ENCODE peak calls at places on chromosomes 2 and 18, in ten cellular contexts. One of them, this sample, is unnamed.

GRCh38 chr2:33242845-33243244 is 233.6 kb upstream of the RASGRP3 start:
- DNase-seq in adrenal gland: no peak
- DNase-seq in activated T-helper 1 cell treated with Interleukin-2 at 50 U/mL for 16 hours: no peak
- DNase-seq in GM04504: no peak
- DNase-seq in colonic mucosa: no peak
- DNase-seq in left ventricle myocardium inferior: no peak
- DNase-seq in activated CD4-positive, CD25-positive, alpha-beta regulatory T cell treated with anti-CD3 and anti-CD28 coated beads, Interleukin-2, amount 50 U/mL, for 72 hours: no peak
- DNase-seq in bronchial epithelial cell: peak; percentile 86
- DNase-seq in cardiac muscle cell: peak; percentile 70
- DNase-seq in iris pigment epithelial cell: peak; percentile 86
- DNase-seq in this sample: no peak

GRCh38 chr2:110853516-110853915 is 121.1 kb downstream of the ACOXL start:
- DNase-seq in adrenal gland: no peak
- DNase-seq in activated T-helper 1 cell treated with Interleukin-2 at 50 U/mL for 16 hours: no peak
- DNase-seq in GM04504: no peak
- DNase-seq in colonic mucosa: peak; percentile 57
- DNase-seq in left ventricle myocardium inferior: no peak
- DNase-seq in activated CD4-positive, CD25-positive, alpha-beta regulatory T cell treated with anti-CD3 and anti-CD28 coated beads, Interleukin-2, amount 50 U/mL, for 72 hours: no peak
- DNase-seq in bronchial epithelial cell: peak; percentile 42
- DNase-seq in cardiac muscle cell: peak; percentile 36
- DNase-seq in iris pigment epithelial cell: peak; percentile 36
- DNase-seq in this sample: peak; percentile 43

GRCh38 chr2:3670941-3671340 is 12.9 kb downstream of the ALLC start:
- DNase-seq in adrenal gland: no peak
- DNase-seq in activated T-helper 1 cell treated with Interleukin-2 at 50 U/mL for 16 hours: no peak
- DNase-seq in GM04504: no peak
- DNase-seq in colonic mucosa: peak; percentile 8
- DNase-seq in left ventricle myocardium inferior: no peak
- DNase-seq in activated CD4-positive, CD25-positive, alpha-beta regulatory T cell treated with anti-CD3 and anti-CD28 coated beads, Interleukin-2, amount 50 U/mL, for 72 hours: no peak
- DNase-seq in bronchial epithelial cell: no peak
- DNase-seq in cardiac muscle cell: no peak
- DNase-seq in iris pigment epithelial cell: no peak
- DNase-seq in this sample: peak; percentile 65

GRCh38 chr18:6279308-6279707 is 135.4 kb downstream of the L3MBTL4 start:
- DNase-seq in adrenal gland: no peak
- DNase-seq in activated T-helper 1 cell treated with Interleukin-2 at 50 U/mL for 16 hours: no peak
- DNase-seq in GM04504: no peak
- DNase-seq in colonic mucosa: no peak
- DNase-seq in left ventricle myocardium inferior: no peak
- DNase-seq in activated CD4-positive, CD25-positive, alpha-beta regulatory T cell treated with anti-CD3 and anti-CD28 coated beads, Interleukin-2, amount 50 U/mL, for 72 hours: no peak
- DNase-seq in bronchial epithelial cell: no peak
- DNase-seq in cardiac muscle cell: no peak
- DNase-seq in iris pigment epithelial cell: no peak
- DNase-seq in this sample: no peak

GRCh38 chr2:25366629-25367028 is 24.9 kb upstream of the DNMT3A start:
- DNase-seq in adrenal gland: no peak
- DNase-seq in activated T-helper 1 cell treated with Interleukin-2 at 50 U/mL for 16 hours: no peak
- DNase-seq in GM04504: no peak
- DNase-seq in colonic mucosa: no peak
- DNase-seq in left ventricle myocardium inferior: no peak
- DNase-seq in activated CD4-positive, CD25-positive, alpha-beta regulatory T cell treated with anti-CD3 and anti-CD28 coated beads, Interleukin-2, amount 50 U/mL, for 72 hours: no peak
- DNase-seq in bronchial epithelial cell: no peak
- DNase-seq in cardiac muscle cell: no peak
- DNase-seq in iris pigment epithelial cell: no peak
- DNase-seq in this sample: no peak

GRCh38 chr18:2846241-2846637 is 567 bp upstream of the EMILIN2 start:
- DNase-seq in adrenal gland: no peak
- DNase-seq in activated T-helper 1 cell treated with Interleukin-2 at 50 U/mL for 16 hours: no peak
- DNase-seq in GM04504: no peak
- DNase-seq in colonic mucosa: no peak
- DNase-seq in left ventricle myocardium inferior: no peak
- DNase-seq in activated CD4-positive, CD25-positive, alpha-beta regulatory T cell treated with anti-CD3 and anti-CD28 coated beads, Interleukin-2, amount 50 U/mL, for 72 hours: no peak
- DNase-seq in bronchial epithelial cell: peak; percentile 11
- DNase-seq in cardiac muscle cell: peak; percentile 51
- DNase-seq in iris pigment epithelial cell: peak; percentile 38
- DNase-seq in this sample: peak; percentile 80

GRCh38 chr2:102186676-102187190 is at the start of gene IL1RL2:
- DNase-seq in adrenal gland: peak; percentile 20
- DNase-seq in activated T-helper 1 cell treated with Interleukin-2 at 50 U/mL for 16 hours: no peak
- DNase-seq in GM04504: no peak
- DNase-seq in colonic mucosa: peak; percentile 63
- DNase-seq in left ventricle myocardium inferior: no peak
- DNase-seq in activated CD4-positive, CD25-positive, alpha-beta regulatory T cell treated with anti-CD3 and anti-CD28 coated beads, Interleukin-2, amount 50 U/mL, for 72 hours: no peak
- DNase-seq in bronchial epithelial cell: peak; percentile 65
- DNase-seq in cardiac muscle cell: peak; percentile 71
- DNase-seq in iris pigment epithelial cell: no peak
- DNase-seq in this sample: no peak

GRCh38 chr2:205060269-205060668 is 515.0 kb downstream of the PARD3B start:
- DNase-seq in adrenal gland: no peak
- DNase-seq in activated T-helper 1 cell treated with Interleukin-2 at 50 U/mL for 16 hours: no peak
- DNase-seq in GM04504: peak; percentile 35
- DNase-seq in colonic mucosa: no peak
- DNase-seq in left ventricle myocardium inferior: no peak
- DNase-seq in activated CD4-positive, CD25-positive, alpha-beta regulatory T cell treated with anti-CD3 and anti-CD28 coated beads, Interleukin-2, amount 50 U/mL, for 72 hours: no peak
- DNase-seq in bronchial epithelial cell: peak; percentile 72
- DNase-seq in cardiac muscle cell: peak; percentile 4
- DNase-seq in iris pigment epithelial cell: peak; percentile 89
- DNase-seq in this sample: no peak

GRCh38 chr2:67824196-67824595 is 238.6 kb downstream of the C1D start:
- DNase-seq in adrenal gland: no peak
- DNase-seq in activated T-helper 1 cell treated with Interleukin-2 at 50 U/mL for 16 hours: no peak
- DNase-seq in GM04504: no peak
- DNase-seq in colonic mucosa: no peak
- DNase-seq in left ventricle myocardium inferior: no peak
- DNase-seq in activated CD4-positive, CD25-positive, alpha-beta regulatory T cell treated with anti-CD3 and anti-CD28 coated beads, Interleukin-2, amount 50 U/mL, for 72 hours: no peak
- DNase-seq in bronchial epithelial cell: no peak
- DNase-seq in cardiac muscle cell: peak; percentile 50
- DNase-seq in iris pigment epithelial cell: peak; percentile 39
- DNase-seq in this sample: no peak

GRCh38 chr2:133641942-133642341 is 73.7 kb upstream of the NCKAP5 start:
- DNase-seq in adrenal gland: no peak
- DNase-seq in activated T-helper 1 cell treated with Interleukin-2 at 50 U/mL for 16 hours: no peak
- DNase-seq in GM04504: no peak
- DNase-seq in colonic mucosa: no peak
- DNase-seq in left ventricle myocardium inferior: no peak
- DNase-seq in activated CD4-positive, CD25-positive, alpha-beta regulatory T cell treated with anti-CD3 and anti-CD28 coated beads, Interleukin-2, amount 50 U/mL, for 72 hours: no peak
- DNase-seq in bronchial epithelial cell: peak; percentile 13
- DNase-seq in cardiac muscle cell: no peak
- DNase-seq in iris pigment epithelial cell: no peak
- DNase-seq in this sample: no peak

GRCh38 chr18:29226201-29226600 is 1049.3 kb upstream of the CDH2 start:
- DNase-seq in adrenal gland: no peak
- DNase-seq in activated T-helper 1 cell treated with Interleukin-2 at 50 U/mL for 16 hours: no peak
- DNase-seq in GM04504: no peak
- DNase-seq in colonic mucosa: no peak
- DNase-seq in left ventricle myocardium inferior: no peak
- DNase-seq in activated CD4-positive, CD25-positive, alpha-beta regulatory T cell treated with anti-CD3 and anti-CD28 coated beads, Interleukin-2, amount 50 U/mL, for 72 hours: no peak
- DNase-seq in bronchial epithelial cell: peak; percentile 77
- DNase-seq in cardiac muscle cell: peak; percentile 42
- DNase-seq in iris pigment epithelial cell: peak; percentile 55
- DNase-seq in this sample: no peak

GRCh38 chr2:191935247-191935646 is 88.4 kb upstream of the CAVIN2 start:
- DNase-seq in adrenal gland: no peak
- DNase-seq in activated T-helper 1 cell treated with Interleukin-2 at 50 U/mL for 16 hours: no peak
- DNase-seq in GM04504: no peak
- DNase-seq in colonic mucosa: no peak
- DNase-seq in left ventricle myocardium inferior: no peak
- DNase-seq in activated CD4-positive, CD25-positive, alpha-beta regulatory T cell treated with anti-CD3 and anti-CD28 coated beads, Interleukin-2, amount 50 U/mL, for 72 hours: no peak
- DNase-seq in bronchial epithelial cell: no peak
- DNase-seq in cardiac muscle cell: no peak
- DNase-seq in iris pigment epithelial cell: no peak
- DNase-seq in this sample: no peak

GRCh38 chr2:223109341-223109740 is 57.4 kb downstream of the KCNE4 start:
- DNase-seq in adrenal gland: no peak
- DNase-seq in activated T-helper 1 cell treated with Interleukin-2 at 50 U/mL for 16 hours: no peak
- DNase-seq in GM04504: no peak
- DNase-seq in colonic mucosa: no peak
- DNase-seq in left ventricle myocardium inferior: no peak
- DNase-seq in activated CD4-positive, CD25-positive, alpha-beta regulatory T cell treated with anti-CD3 and anti-CD28 coated beads, Interleukin-2, amount 50 U/mL, for 72 hours: no peak
- DNase-seq in bronchial epithelial cell: no peak
- DNase-seq in cardiac muscle cell: no peak
- DNase-seq in iris pigment epithelial cell: peak; percentile 66
- DNase-seq in this sample: no peak

GRCh38 chr2:182616471-182617393 is 99.3 kb upstream of the DNAJC10 start:
- DNase-seq in adrenal gland: no peak
- DNase-seq in activated T-helper 1 cell treated with Interleukin-2 at 50 U/mL for 16 hours: no peak
- DNase-seq in GM04504: peak; percentile 94
- DNase-seq in colonic mucosa: no peak
- DNase-seq in left ventricle myocardium inferior: no peak
- DNase-seq in activated CD4-positive, CD25-positive, alpha-beta regulatory T cell treated with anti-CD3 and anti-CD28 coated beads, Interleukin-2, amount 50 U/mL, for 72 hours: no peak
- DNase-seq in bronchial epithelial cell: no peak
- DNase-seq in cardiac muscle cell: peak; percentile 71
- DNase-seq in iris pigment epithelial cell: peak; percentile 26
- DNase-seq in this sample: no peak

GRCh38 chr18:57027190-57027708 is 119.6 kb upstream of the BOD1L2 start:
- DNase-seq in adrenal gland: no peak
- DNase-seq in activated T-helper 1 cell treated with Interleukin-2 at 50 U/mL for 16 hours: no peak
- DNase-seq in GM04504: no peak
- DNase-seq in colonic mucosa: no peak
- DNase-seq in left ventricle myocardium inferior: no peak
- DNase-seq in activated CD4-positive, CD25-positive, alpha-beta regulatory T cell treated with anti-CD3 and anti-CD28 coated beads, Interleukin-2, amount 50 U/mL, for 72 hours: no peak
- DNase-seq in bronchial epithelial cell: no peak
- DNase-seq in cardiac muscle cell: no peak
- DNase-seq in iris pigment epithelial cell: no peak
- DNase-seq in this sample: no peak